ENCODE peak calls at places on chromosomes 1 and 21, in ten cellular contexts. Z, A, U, H, T, G, M, W, J and L are unnamed samples.

GRCh38 chr1:218643281-218643680 is 298.1 kb downstream of the TGFB2 start:
- DNase-seq in W (no peak), A (no peak), M (no peak), T (no peak), U (no peak), G (no peak), J (no peak), H (no peak), Z (no peak), L (no peak)

GRCh38 chr1:229388876-229389580 is 44.9 kb downstream of the ACTA1 start:
- DNase-seq in G (peak), M (no peak), A (no peak), T (no peak), Z (peak), W (no peak), H (no peak), U (peak), J (no peak), L (peak)

GRCh38 chr1:42844592-42845140 is 1.7 kb upstream of the ZNF691 start:
- DNase-seq in A (no peak), W (no peak), U (peak), H (no peak), M (no peak), J (no peak), T (no peak), G (peak), Z (peak), L (peak)

GRCh38 chr1:225877570-225877969 is 4.6 kb downstream of the TMEM63A start:
- DNase-seq in W (peak), H (no peak), J (peak), U (peak), G (peak), T (peak), Z (peak), M (no peak), A (peak), L (peak)

GRCh38 chr1:76726251-76726650 is 141.0 kb upstream of the ST6GALNAC5 start:
- DNase-seq in M (no peak), W (no peak), H (no peak), A (peak), U (peak), G (no peak), J (no peak), Z (no peak), T (no peak), L (no peak)

GRCh38 chr1:228286505-228287417 is 78.9 kb downstream of the OBSCN start:
- DNase-seq in J (peak), U (no peak), Z (no peak), G (no peak), T (peak), H (peak), A (no peak), W (no peak), M (no peak), L (no peak)

GRCh38 chr21:42161957-42162681 is 56.8 kb upstream of the ABCG1 start:
- DNase-seq in H (no peak), W (no peak), Z (peak), U (no peak), G (no peak), M (no peak), T (no peak), A (no peak), J (no peak), L (no peak)

GRCh38 chr1:88877382-88877825 is 14.0 kb downstream of the GTF2B start:
- DNase-seq in M (peak), Z (peak), A (no peak), J (no peak), U (peak), H (no peak), G (peak), T (no peak), W (peak), L (peak)

GRCh38 chr1:11927866-11928592 is 1.8 kb upstream of the KIAA2013 start:
- DNase-seq in W (no peak), A (no peak), M (no peak), G (no peak), U (no peak), H (no peak), T (no peak), Z (peak), J (no peak), L (peak)

GRCh38 chr1:167136191-167136614 is 42.3 kb downstream of the STYXL2 start:
- DNase-seq in T (no peak), Z (peak), U (peak), M (no peak), H (no peak), J (no peak), G (peak), A (peak), W (no peak), L (peak)

GRCh38 chr1:62241357-62242131 is 46.9 kb downstream of the L1TD1 start:
- DNase-seq in U (no peak), T (peak), Z (no peak), W (no peak), A (no peak), G (no peak), H (no peak), M (no peak), J (peak), L (no peak)

GRCh38 chr1:50271968-50272578 is 151.2 kb downstream of the DMRTA2 start:
- DNase-seq in J (peak), G (no peak), W (peak), A (peak), H (no peak), T (peak), M (no peak), Z (no peak), U (peak), L (no peak)

GRCh38 chr1:72986591-72987290 is 704.4 kb upstream of the NEGR1 start:
- DNase-seq in U (no peak), G (no peak), Z (no peak), M (no peak), W (no peak), H (no peak), J (no peak), T (no peak), A (no peak), L (no peak)

GRCh38 chr1:6467224-6467623 is 1.3 kb upstream of the TNFRSF25 start:
- DNase-seq in A (no peak), G (no peak), M (no peak), H (no peak), J (no peak), U (no peak), W (no peak), Z (no peak), T (no peak), L (no peak)

GRCh38 chr1:198273901-198274300 is 117.1 kb downstream of the NEK7 start:
- DNase-seq in Z (no peak), A (no peak), J (no peak), T (no peak), U (no peak), H (no peak), M (no peak), G (no peak), W (no peak), L (no peak)

GRCh38 chr1:164678289-164678688 is 119.3 kb downstream of the PBX1 start:
- DNase-seq in M (no peak), T (no peak), G (no peak), A (no peak), Z (no peak), W (no peak), H (no peak), J (no peak), U (peak), L (no peak)

GRCh38 chr1:162357681-162358266 is 18.9 kb downstream of the SPATA46 start:
- DNase-seq in Z (no peak), H (no peak), U (peak), A (peak), G (peak), J (no peak), T (no peak), W (peak), M (no peak), L (peak)

GRCh38 chr1:40094481-40095110 is 2.5 kb downstream of the PPT1 start:
- DNase-seq in A (no peak), J (no peak), G (no peak), U (no peak), H (no peak), T (no peak), M (no peak), Z (no peak), W (no peak), L (no peak)

GRCh38 chr1:29245876-29246275 is 9.6 kb downstream of the PTPRU start:
- DNase-seq in W (no peak), U (peak), Z (peak), A (no peak), M (no peak), G (peak), H (no peak), J (peak), T (no peak), L (peak)

GRCh38 chr1:229253170-229253974 is 17.5 kb upstream of the RAB4A start:
- DNase-seq in A (no peak), T (no peak), H (no peak), Z (peak), M (peak), J (peak), U (peak), G (peak), W (no peak), L (no peak)

GRCh38 chr1:38210612-38211177 is 164.1 kb upstream of the POU3F1 start:
- DNase-seq in J (no peak), T (no peak), G (no peak), M (no peak), H (no peak), Z (no peak), W (no peak), A (no peak), U (no peak), L (no peak)

DNA sequence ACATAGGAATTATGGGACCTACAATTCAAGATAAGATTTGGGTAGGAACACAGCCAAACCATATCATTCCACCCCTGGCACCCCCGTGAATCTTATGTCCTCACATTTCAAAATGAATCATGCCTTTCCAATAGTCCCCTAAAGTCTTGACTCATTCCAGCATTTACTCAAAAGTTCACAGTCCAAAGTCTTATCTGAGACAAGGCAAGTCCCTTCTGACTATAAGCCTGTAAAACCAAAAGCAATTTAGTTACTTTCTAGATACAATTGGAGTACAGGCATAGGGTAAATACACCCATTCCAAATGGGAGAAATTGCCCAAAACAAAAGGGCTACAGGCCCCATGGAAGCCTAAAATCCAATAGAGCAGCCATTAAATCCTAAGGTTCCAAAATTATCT is 138.9 kb downstream of the PLPPR5 start:
- DNase-seq in H (no peak), Z (no peak), M (no peak), U (no peak), W (no peak), T (no peak), J (no peak), G (no peak), A (peak), L (no peak)
- H3K4me3 ChIP-seq in H (no peak), Z (no peak), M (no peak), U (no peak), W (no peak), T (no peak), J (no peak), G (no peak), A (no peak), L (no peak)

GRCh38 chr1:58902830-58903229 is 119.0 kb upstream of the JUN start:
- DNase-seq in A (no peak), G (no peak), T (no peak), M (no peak), J (no peak), Z (no peak), W (no peak), U (no peak), H (no peak), L (no peak)
- H3K4me3 ChIP-seq in A (peak), G (no peak), T (peak), M (peak), J (no peak), Z (peak), W (no peak), U (no peak), H (no peak), L (no peak)

GRCh38 chr1:159188375-159188788 is 16.3 kb upstream of the ACKR1 start:
- DNase-seq in H (no peak), U (peak), G (peak), Z (peak), J (peak), A (peak), W (peak), M (no peak), T (peak), L (peak)
- H3K4me3 ChIP-seq in H (no peak), U (no peak), G (no peak), Z (no peak), J (no peak), A (no peak), W (peak), M (no peak), T (peak), L (peak)

GRCh38 chr1:145961425-145962156 is 2.8 kb downstream of the ANKRD34A start:
- DNase-seq in H (no peak), U (peak), T (peak), W (peak), Z (no peak), M (peak), G (peak), J (peak), A (peak), L (no peak)
- H3K4me3 ChIP-seq in H (peak), U (peak), T (peak), W (peak), Z (peak), M (peak), G (peak), J (peak), A (peak), L (peak)

DNA sequence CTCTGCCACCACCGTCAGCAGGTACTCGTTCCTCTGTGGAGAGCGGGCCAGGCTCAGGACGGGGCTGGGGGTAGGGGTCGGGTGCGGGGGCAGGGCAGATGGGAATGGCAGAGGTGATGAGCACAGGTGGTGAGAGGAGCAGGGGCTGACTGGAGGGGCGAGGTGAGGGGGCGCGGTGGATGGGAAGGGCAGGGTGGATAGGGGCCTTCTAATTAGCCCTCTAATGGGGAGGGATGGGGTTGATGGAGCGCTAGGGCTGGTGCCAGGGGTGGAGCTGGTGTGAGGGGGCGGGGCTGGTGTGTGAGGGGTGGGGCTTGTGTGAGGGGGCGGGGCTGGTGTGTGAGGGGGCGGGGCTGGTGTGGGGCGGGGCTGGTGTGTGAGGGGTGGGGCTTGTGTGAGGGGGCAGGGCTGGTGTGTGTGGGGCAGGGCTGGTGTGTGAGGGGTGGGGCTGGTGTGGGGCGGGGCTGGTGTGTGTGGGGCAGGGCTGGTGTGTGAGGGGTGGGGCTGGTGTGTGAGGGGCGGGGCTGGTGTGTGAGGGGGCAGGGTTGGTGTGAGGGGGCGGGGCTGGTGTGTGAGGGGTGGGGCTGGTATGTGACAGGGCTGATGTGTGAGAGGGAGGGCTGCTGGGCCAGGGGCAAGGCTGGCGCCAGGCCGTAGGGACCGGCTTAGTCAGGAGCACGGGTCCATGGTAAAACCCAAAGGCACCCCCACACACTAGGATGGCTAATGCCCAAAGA is 5.9 kb downstream of the KRTAP10-1 start:
- DNase-seq in H (peak), A (no peak), G (no peak), Z (no peak), J (no peak), M (no peak), T (no peak), W (no peak), U (no peak), L (no peak)
- H3K4me3 ChIP-seq in H (no peak), A (no peak), G (no peak), Z (no peak), J (no peak), M (no peak), T (no peak), W (no peak), U (no peak), L (no peak)

GRCh38 chr1:109208847-109209463 is 4.8 kb upstream of the SARS1 start:
- DNase-seq in A (no peak), W (no peak), M (no peak), U (no peak), G (peak), Z (peak), T (no peak), J (no peak), H (no peak), L (no peak)
- H3K4me3 ChIP-seq in A (peak), W (no peak), M (no peak), U (no peak), G (no peak), Z (peak), T (no peak), J (no peak), H (no peak), L (peak)

GRCh38 chr1:26543444-26543835 is 13.9 kb downstream of the RPS6KA1 start:
- DNase-seq in Z (no peak), A (no peak), M (no peak), U (no peak), J (no peak), W (no peak), T (no peak), H (no peak), G (no peak), L (no peak)

GRCh38 chr1:26542781-26543443 is 13.4 kb downstream of the RPS6KA1 start:
- DNase-seq in Z (no peak), H (no peak), G (no peak), M (no peak), W (no peak), T (no peak), J (no peak), U (no peak), A (no peak), L (no peak)

GRCh38 chr1:26540346-26540745 is 10.8 kb downstream of the RPS6KA1 start:
- DNase-seq in M (no peak), G (no peak), W (no peak), J (no peak), A (no peak), H (no peak), U (no peak), T (no peak), Z (no peak), L (no peak)

GRCh38 chr1:26541431-26541815 is 11.9 kb downstream of the RPS6KA1 start:
- DNase-seq in J (no peak), W (no peak), M (no peak), G (no peak), A (no peak), H (no peak), T (no peak), Z (no peak), U (no peak), L (no peak)

GRCh38 chr1:26541816-26542711 is 12.5 kb downstream of the RPS6KA1 start:
- DNase-seq in A (peak), Z (no peak), G (peak), T (peak), H (no peak), M (peak), W (peak), U (peak), J (peak), L (peak)
- H3K4me3 ChIP-seq in A (peak), Z (no peak), G (no peak), T (peak), H (no peak), M (peak), W (no peak), U (no peak), J (no peak), L (no peak)

GRCh38 chr21:46114963-46115362 is 17.1 kb downstream of the COL6A2 start:
- DNase-seq in M (no peak), J (peak), G (no peak), H (no peak), A (no peak), W (no peak), U (no peak), Z (no peak), T (peak), L (no peak)
- H3K4me3 ChIP-seq in M (no peak), J (no peak), G (no peak), H (no peak), A (no peak), W (no peak), U (no peak), Z (no peak), T (no peak), L (no peak)

DNA sequence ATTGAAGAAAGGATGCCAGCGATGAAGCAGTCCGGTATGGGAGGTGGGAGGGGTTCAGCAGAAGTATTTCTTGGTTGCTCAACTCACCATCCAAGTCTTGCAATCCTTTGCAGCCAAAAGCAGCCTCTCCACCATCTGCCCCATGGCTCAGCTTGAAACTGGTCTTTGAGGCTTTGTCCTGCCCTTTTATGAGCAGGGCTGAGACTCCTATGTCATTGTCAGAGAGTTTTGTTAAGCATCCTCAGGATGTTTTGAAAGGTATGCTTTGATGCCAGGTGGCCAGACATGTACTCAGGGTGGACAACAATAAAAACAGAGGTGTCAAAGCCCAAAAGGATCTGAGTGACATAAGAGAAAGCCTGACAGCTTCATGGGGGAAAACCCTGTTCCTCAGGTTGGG is 310.4 kb downstream of the PRDM2 start:
- DNase-seq in J (no peak), U (no peak), A (no peak), Z (no peak), T (no peak), G (no peak), W (no peak), H (no peak), M (no peak), L (no peak)
- H3K4me3 ChIP-seq in J (no peak), U (no peak), A (no peak), Z (no peak), T (no peak), G (no peak), W (no peak), H (no peak), M (no peak), L (no peak)